ENCODE peak calls at places on chromosomes 11 and 22, in five cellular contexts. One of them, this sample, is unnamed.

GRCh38 chr11:64246874-64247728 is at the start of gene PPP1R14B:
- DNase-seq in GM13977: peak; percentile 91
- DNase-seq in small intestine: peak; percentile 86
- DNase-seq in fibroblast of mammary gland: peak; percentile 86
- DNase-seq in Daoy: peak; percentile 91
- DNase-seq in this sample: peak; percentile 68

GRCh38 chr11:2389344-2390026 is 11.1 kb upstream of the TSSC4 start:
- DNase-seq in GM13977: no peak
- DNase-seq in small intestine: no peak
- DNase-seq in fibroblast of mammary gland: no peak
- DNase-seq in Daoy: no peak
- DNase-seq in this sample: no peak

GRCh38 chr11:115471367-115471766 is 32.8 kb downstream of the CADM1 start:
- DNase-seq in GM13977: peak; percentile 42
- DNase-seq in small intestine: no peak
- DNase-seq in fibroblast of mammary gland: no peak
- DNase-seq in Daoy: peak; percentile 34
- DNase-seq in this sample: peak; percentile 26

GRCh38 chr11:38593649-38594048 is 1995.6 kb upstream of the RAG2 start:
- DNase-seq in GM13977: no peak
- DNase-seq in small intestine: no peak
- DNase-seq in fibroblast of mammary gland: no peak
- DNase-seq in Daoy: no peak
- DNase-seq in this sample: peak; percentile 82

GRCh38 chr11:126722956-126723664 is 277.5 kb downstream of the KIRREL3 start:
- DNase-seq in GM13977: no peak
- DNase-seq in small intestine: no peak
- DNase-seq in fibroblast of mammary gland: no peak
- DNase-seq in Daoy: no peak
- DNase-seq in this sample: no peak

GRCh38 chr11:83285131-83285770 is 916 bp downstream of the CCDC90B start:
- DNase-seq in GM13977: no peak
- DNase-seq in small intestine: no peak
- DNase-seq in fibroblast of mammary gland: no peak
- DNase-seq in Daoy: no peak
- DNase-seq in this sample: peak; percentile 1

GRCh38 chr11:56977324-56977723 is 11.4 kb upstream of the OR5AK2 start:
- DNase-seq in GM13977: no peak
- DNase-seq in small intestine: peak; percentile 60
- DNase-seq in fibroblast of mammary gland: no peak
- DNase-seq in Daoy: no peak
- DNase-seq in this sample: no peak

GRCh38 chr11:23233075-23233474 is 372.8 kb upstream of the CCDC179 start:
- DNase-seq in GM13977: no peak
- DNase-seq in small intestine: no peak
- DNase-seq in fibroblast of mammary gland: peak; percentile 93
- DNase-seq in Daoy: no peak
- DNase-seq in this sample: peak; percentile 78

GRCh38 chr22:46147061-46147460 is 3.3 kb upstream of the PPARA start:
- DNase-seq in GM13977: no peak
- DNase-seq in small intestine: peak; percentile 47
- DNase-seq in fibroblast of mammary gland: no peak
- DNase-seq in Daoy: no peak
- DNase-seq in this sample: no peak

GRCh38 chr11:106391771-106392412 is 314.4 kb downstream of the AASDHPPT start:
- DNase-seq in GM13977: no peak
- DNase-seq in small intestine: no peak
- DNase-seq in fibroblast of mammary gland: peak; percentile 44
- DNase-seq in Daoy: peak; percentile 17
- DNase-seq in this sample: peak; percentile 76

GRCh38 chr11:66568124-66568916 is at the start of gene CTSF:
- DNase-seq in GM13977: peak; percentile 91
- DNase-seq in small intestine: peak; percentile 70
- DNase-seq in fibroblast of mammary gland: peak; percentile 70
- DNase-seq in Daoy: peak; percentile 83
- DNase-seq in this sample: peak; percentile 33

GRCh38 chr11:576791-577610 is 731 bp downstream of the PHRF1 start:
- DNase-seq in GM13977: no peak
- DNase-seq in small intestine: no peak
- DNase-seq in fibroblast of mammary gland: no peak
- DNase-seq in Daoy: no peak
- DNase-seq in this sample: no peak

GRCh38 chr11:85762226-85762625 is 48.7 kb downstream of the SYTL2 start:
- DNase-seq in GM13977: no peak
- DNase-seq in small intestine: no peak
- DNase-seq in fibroblast of mammary gland: peak; percentile 23
- DNase-seq in Daoy: no peak
- DNase-seq in this sample: no peak

GRCh38 chr11:16788141-16789060 is 50.0 kb downstream of the C11orf58 start:
- DNase-seq in GM13977: peak; percentile 76
- DNase-seq in small intestine: peak; percentile 60
- DNase-seq in fibroblast of mammary gland: peak; percentile 88
- DNase-seq in Daoy: peak; percentile 82
- DNase-seq in this sample: peak; percentile 79

GRCh38 chr11:105189586-105189985 is 50.0 kb upstream of the CARD18 start:
- DNase-seq in GM13977: no peak
- DNase-seq in small intestine: no peak
- DNase-seq in fibroblast of mammary gland: peak; percentile 49
- DNase-seq in Daoy: no peak
- DNase-seq in this sample: no peak

GRCh38 chr11:105458071-105458470 is 151.8 kb upstream of the GRIA4 start:
- DNase-seq in GM13977: no peak
- DNase-seq in small intestine: no peak
- DNase-seq in fibroblast of mammary gland: no peak
- DNase-seq in Daoy: no peak
- DNase-seq in this sample: no peak

GRCh38 chr11:123590296-123590912 is 64.0 kb downstream of the SCN3B start:
- DNase-seq in GM13977: no peak
- DNase-seq in small intestine: peak; percentile 99
- DNase-seq in fibroblast of mammary gland: peak; percentile 16
- DNase-seq in Daoy: peak; percentile 75
- DNase-seq in this sample: peak; percentile 39

GRCh38 chr22:39954584-39955055 is 5.6 kb upstream of the TMA7B start:
- DNase-seq in GM13977: no peak
- DNase-seq in small intestine: no peak
- DNase-seq in fibroblast of mammary gland: peak; percentile 84
- DNase-seq in Daoy: no peak
- DNase-seq in this sample: peak; percentile 97

GRCh38 chr11:9039194-9039593 is 35.4 kb upstream of the NRIP3 start:
- DNase-seq in GM13977: peak; percentile 34
- DNase-seq in small intestine: no peak
- DNase-seq in fibroblast of mammary gland: peak; percentile 21
- DNase-seq in Daoy: peak; percentile 40
- DNase-seq in this sample: peak; percentile 23

GRCh38 chr22:32800158-32800557 is 1.3 kb upstream of the TIMP3 start:
- DNase-seq in GM13977: no peak
- DNase-seq in small intestine: no peak
- DNase-seq in fibroblast of mammary gland: peak; percentile 42
- DNase-seq in Daoy: no peak
- DNase-seq in this sample: no peak

GRCh38 chr22:19586922-19587684 is 62.9 kb upstream of the CLDN5 start:
- DNase-seq in GM13977: no peak
- DNase-seq in small intestine: no peak
- DNase-seq in fibroblast of mammary gland: no peak
- DNase-seq in Daoy: no peak
- DNase-seq in this sample: no peak

GRCh38 chr22:38103641-38104040 is 6.8 kb downstream of the BAIAP2L2 start:
- DNase-seq in GM13977: no peak
- DNase-seq in small intestine: no peak
- DNase-seq in fibroblast of mammary gland: no peak
- DNase-seq in Daoy: no peak
- DNase-seq in this sample: no peak

GRCh38 chr11:120420572-120420971 is 84.4 kb downstream of the ARHGEF12 start:
- DNase-seq in GM13977: no peak
- DNase-seq in small intestine: no peak
- DNase-seq in fibroblast of mammary gland: no peak
- DNase-seq in Daoy: no peak
- DNase-seq in this sample: no peak

GRCh38 chr11:119025978-119026766 is 4.5 kb downstream of the SLC37A4 start:
- DNase-seq in GM13977: no peak
- DNase-seq in small intestine: peak; percentile 36
- DNase-seq in fibroblast of mammary gland: no peak
- DNase-seq in Daoy: no peak
- DNase-seq in this sample: no peak

GRCh38 chr11:122976734-122977454 is 4.7 kb downstream of the BSX start:
- DNase-seq in GM13977: peak; percentile 31
- DNase-seq in small intestine: no peak
- DNase-seq in fibroblast of mammary gland: no peak
- DNase-seq in Daoy: peak; percentile 35
- DNase-seq in this sample: no peak

GRCh38 chr11:126146454-126147192 is 64.8 kb downstream of the RPUSD4 start:
- DNase-seq in GM13977: no peak
- DNase-seq in small intestine: no peak
- DNase-seq in fibroblast of mammary gland: no peak
- DNase-seq in Daoy: no peak
- DNase-seq in this sample: no peak

GRCh38 chr11:133920109-133920990 is 36.4 kb downstream of the IGSF9B start:
- DNase-seq in GM13977: no peak
- DNase-seq in small intestine: no peak
- DNase-seq in fibroblast of mammary gland: no peak
- DNase-seq in Daoy: no peak
- DNase-seq in this sample: no peak

GRCh38 chr22:45684169-45684568 is 12.5 kb downstream of the ATXN10 start:
- DNase-seq in GM13977: no peak
- DNase-seq in small intestine: no peak
- DNase-seq in fibroblast of mammary gland: no peak
- DNase-seq in Daoy: peak; percentile 43
- DNase-seq in this sample: peak; percentile 84

GRCh38 chr11:16382638-16383380 is 26.5 kb upstream of the SOX6 start:
- DNase-seq in GM13977: no peak
- DNase-seq in small intestine: no peak
- DNase-seq in fibroblast of mammary gland: no peak
- DNase-seq in Daoy: no peak
- DNase-seq in this sample: peak; percentile 30

GRCh38 chr11:2175659-2176058 is 4.0 kb upstream of the TH start:
- DNase-seq in GM13977: no peak
- DNase-seq in small intestine: no peak
- DNase-seq in fibroblast of mammary gland: peak; percentile 8
- DNase-seq in Daoy: peak; percentile 85
- DNase-seq in this sample: peak; percentile 87